ENCODE peak calls at places on chromosomes 13 and 19, in ten cellular contexts. One of them, this sample, is unnamed.

GRCh38 chr13:24264976-24265375 is 44.4 kb upstream of the C1QTNF9 start:
- DNase-seq in colonic mucosa: no peak
- DNase-seq in mucosa of descending colon: peak
- DNase-seq in HFF-Myc: no peak
- DNase-seq in ascending aorta: no peak
- DNase-seq in progenitor cell of endocrine pancreas: no peak
- DNase-seq in upper lobe of right lung: peak
- DNase-seq in CD8-positive, alpha-beta T cell: peak
- DNase-seq in AG09319: no peak
- DNase-seq in dorsolateral prefrontal cortex: no peak
- DNase-seq in this sample: no peak

GRCh38 chr13:73677041-73677589 is 457.1 kb downstream of the KLF12 start:
- DNase-seq in colonic mucosa: peak
- DNase-seq in mucosa of descending colon: no peak
- DNase-seq in HFF-Myc: no peak
- DNase-seq in ascending aorta: no peak
- DNase-seq in progenitor cell of endocrine pancreas: no peak
- DNase-seq in upper lobe of right lung: no peak
- DNase-seq in CD8-positive, alpha-beta T cell: no peak
- DNase-seq in AG09319: no peak
- DNase-seq in dorsolateral prefrontal cortex: no peak
- DNase-seq in this sample: no peak

GRCh38 chr13:110108348-110109139 is 198.4 kb downstream of the COL4A1 start:
- DNase-seq in colonic mucosa: peak
- DNase-seq in mucosa of descending colon: no peak
- DNase-seq in HFF-Myc: peak
- DNase-seq in ascending aorta: peak
- DNase-seq in progenitor cell of endocrine pancreas: peak
- DNase-seq in upper lobe of right lung: peak
- DNase-seq in CD8-positive, alpha-beta T cell: no peak
- DNase-seq in AG09319: peak
- DNase-seq in dorsolateral prefrontal cortex: peak
- DNase-seq in this sample: peak

GRCh38 chr19:55473201-55473600 is 3.2 kb upstream of the ZNF628 start:
- DNase-seq in colonic mucosa: no peak
- DNase-seq in mucosa of descending colon: no peak
- DNase-seq in HFF-Myc: no peak
- DNase-seq in ascending aorta: no peak
- DNase-seq in progenitor cell of endocrine pancreas: no peak
- DNase-seq in upper lobe of right lung: no peak
- DNase-seq in CD8-positive, alpha-beta T cell: no peak
- DNase-seq in AG09319: no peak
- DNase-seq in dorsolateral prefrontal cortex: no peak
- DNase-seq in this sample: no peak

GRCh38 chr19:21109116-21109515 is 27.1 kb downstream of the ZNF714 start:
- DNase-seq in colonic mucosa: no peak
- DNase-seq in mucosa of descending colon: no peak
- DNase-seq in HFF-Myc: no peak
- DNase-seq in ascending aorta: no peak
- DNase-seq in progenitor cell of endocrine pancreas: no peak
- DNase-seq in upper lobe of right lung: no peak
- DNase-seq in CD8-positive, alpha-beta T cell: no peak
- DNase-seq in AG09319: no peak
- DNase-seq in dorsolateral prefrontal cortex: no peak
- DNase-seq in this sample: no peak

GRCh38 chr13:99995503-99996176 is 14.1 kb downstream of the ZIC2 start:
- DNase-seq in colonic mucosa: no peak
- DNase-seq in mucosa of descending colon: no peak
- DNase-seq in HFF-Myc: no peak
- DNase-seq in ascending aorta: peak
- DNase-seq in progenitor cell of endocrine pancreas: no peak
- DNase-seq in upper lobe of right lung: no peak
- DNase-seq in CD8-positive, alpha-beta T cell: no peak
- DNase-seq in AG09319: no peak
- DNase-seq in dorsolateral prefrontal cortex: no peak
- DNase-seq in this sample: peak

GRCh38 chr13:31105856-31106255 is 55.8 kb downstream of the HSPH1 start:
- DNase-seq in colonic mucosa: no peak
- DNase-seq in mucosa of descending colon: no peak
- DNase-seq in HFF-Myc: no peak
- DNase-seq in ascending aorta: peak
- DNase-seq in progenitor cell of endocrine pancreas: no peak
- DNase-seq in upper lobe of right lung: no peak
- DNase-seq in CD8-positive, alpha-beta T cell: no peak
- DNase-seq in AG09319: no peak
- DNase-seq in dorsolateral prefrontal cortex: no peak
- DNase-seq in this sample: no peak

GRCh38 chr13:110447058-110447511 is 114.4 kb downstream of the RAB20 start:
- DNase-seq in colonic mucosa: no peak
- DNase-seq in mucosa of descending colon: no peak
- DNase-seq in HFF-Myc: peak
- DNase-seq in ascending aorta: peak
- DNase-seq in progenitor cell of endocrine pancreas: no peak
- DNase-seq in upper lobe of right lung: no peak
- DNase-seq in CD8-positive, alpha-beta T cell: no peak
- DNase-seq in AG09319: peak
- DNase-seq in dorsolateral prefrontal cortex: no peak
- DNase-seq in this sample: no peak

GRCh38 chr13:111152836-111153235 is 37.7 kb downstream of the ARHGEF7 start:
- DNase-seq in colonic mucosa: peak
- DNase-seq in mucosa of descending colon: no peak
- DNase-seq in HFF-Myc: no peak
- DNase-seq in ascending aorta: no peak
- DNase-seq in progenitor cell of endocrine pancreas: no peak
- DNase-seq in upper lobe of right lung: no peak
- DNase-seq in CD8-positive, alpha-beta T cell: no peak
- DNase-seq in AG09319: no peak
- DNase-seq in dorsolateral prefrontal cortex: no peak
- DNase-seq in this sample: no peak

GRCh38 chr19:44875666-44876418 is 15.2 kb upstream of the TOMM40 start:
- DNase-seq in colonic mucosa: peak
- DNase-seq in mucosa of descending colon: no peak
- DNase-seq in HFF-Myc: no peak
- DNase-seq in ascending aorta: no peak
- DNase-seq in progenitor cell of endocrine pancreas: no peak
- DNase-seq in upper lobe of right lung: no peak
- DNase-seq in CD8-positive, alpha-beta T cell: no peak
- DNase-seq in AG09319: no peak
- DNase-seq in dorsolateral prefrontal cortex: no peak
- DNase-seq in this sample: peak

GRCh38 chr13:51822106-51822840 is 18.3 kb upstream of the DHRS12 start:
- DNase-seq in colonic mucosa: no peak
- DNase-seq in mucosa of descending colon: no peak
- DNase-seq in HFF-Myc: no peak
- DNase-seq in ascending aorta: no peak
- DNase-seq in progenitor cell of endocrine pancreas: no peak
- DNase-seq in upper lobe of right lung: no peak
- DNase-seq in CD8-positive, alpha-beta T cell: no peak
- DNase-seq in AG09319: no peak
- DNase-seq in dorsolateral prefrontal cortex: no peak
- DNase-seq in this sample: no peak

GRCh38 chr19:3508771-3509535 is 2.8 kb downstream of the FZR1 start:
- DNase-seq in colonic mucosa: no peak
- DNase-seq in mucosa of descending colon: no peak
- DNase-seq in HFF-Myc: no peak
- DNase-seq in ascending aorta: no peak
- DNase-seq in progenitor cell of endocrine pancreas: no peak
- DNase-seq in upper lobe of right lung: no peak
- DNase-seq in CD8-positive, alpha-beta T cell: no peak
- DNase-seq in AG09319: no peak
- DNase-seq in dorsolateral prefrontal cortex: no peak
- DNase-seq in this sample: no peak

GRCh38 chr19:1353144-1353543 is 30.6 kb upstream of the NDUFS7 start:
- DNase-seq in colonic mucosa: no peak
- DNase-seq in mucosa of descending colon: no peak
- DNase-seq in HFF-Myc: no peak
- DNase-seq in ascending aorta: no peak
- DNase-seq in progenitor cell of endocrine pancreas: no peak
- DNase-seq in upper lobe of right lung: no peak
- DNase-seq in CD8-positive, alpha-beta T cell: no peak
- DNase-seq in AG09319: no peak
- DNase-seq in dorsolateral prefrontal cortex: no peak
- DNase-seq in this sample: no peak

GRCh38 chr19:1355258-1355973 is 28.3 kb upstream of the NDUFS7 start:
- DNase-seq in colonic mucosa: peak
- DNase-seq in mucosa of descending colon: no peak
- DNase-seq in HFF-Myc: no peak
- DNase-seq in ascending aorta: no peak
- DNase-seq in progenitor cell of endocrine pancreas: no peak
- DNase-seq in upper lobe of right lung: no peak
- DNase-seq in CD8-positive, alpha-beta T cell: no peak
- DNase-seq in AG09319: no peak
- DNase-seq in dorsolateral prefrontal cortex: peak
- DNase-seq in this sample: peak

GRCh38 chr19:1357695-1358094 is 26.0 kb upstream of the NDUFS7 start:
- DNase-seq in colonic mucosa: no peak
- DNase-seq in mucosa of descending colon: no peak
- DNase-seq in HFF-Myc: no peak
- DNase-seq in ascending aorta: no peak
- DNase-seq in progenitor cell of endocrine pancreas: no peak
- DNase-seq in upper lobe of right lung: no peak
- DNase-seq in CD8-positive, alpha-beta T cell: no peak
- DNase-seq in AG09319: no peak
- DNase-seq in dorsolateral prefrontal cortex: no peak
- DNase-seq in this sample: no peak

GRCh38 chr19:1355974-1356865 is 27.5 kb upstream of the NDUFS7 start:
- DNase-seq in colonic mucosa: peak
- DNase-seq in mucosa of descending colon: no peak
- DNase-seq in HFF-Myc: no peak
- DNase-seq in ascending aorta: no peak
- DNase-seq in progenitor cell of endocrine pancreas: no peak
- DNase-seq in upper lobe of right lung: no peak
- DNase-seq in CD8-positive, alpha-beta T cell: no peak
- DNase-seq in AG09319: no peak
- DNase-seq in dorsolateral prefrontal cortex: no peak
- DNase-seq in this sample: peak

DNA sequence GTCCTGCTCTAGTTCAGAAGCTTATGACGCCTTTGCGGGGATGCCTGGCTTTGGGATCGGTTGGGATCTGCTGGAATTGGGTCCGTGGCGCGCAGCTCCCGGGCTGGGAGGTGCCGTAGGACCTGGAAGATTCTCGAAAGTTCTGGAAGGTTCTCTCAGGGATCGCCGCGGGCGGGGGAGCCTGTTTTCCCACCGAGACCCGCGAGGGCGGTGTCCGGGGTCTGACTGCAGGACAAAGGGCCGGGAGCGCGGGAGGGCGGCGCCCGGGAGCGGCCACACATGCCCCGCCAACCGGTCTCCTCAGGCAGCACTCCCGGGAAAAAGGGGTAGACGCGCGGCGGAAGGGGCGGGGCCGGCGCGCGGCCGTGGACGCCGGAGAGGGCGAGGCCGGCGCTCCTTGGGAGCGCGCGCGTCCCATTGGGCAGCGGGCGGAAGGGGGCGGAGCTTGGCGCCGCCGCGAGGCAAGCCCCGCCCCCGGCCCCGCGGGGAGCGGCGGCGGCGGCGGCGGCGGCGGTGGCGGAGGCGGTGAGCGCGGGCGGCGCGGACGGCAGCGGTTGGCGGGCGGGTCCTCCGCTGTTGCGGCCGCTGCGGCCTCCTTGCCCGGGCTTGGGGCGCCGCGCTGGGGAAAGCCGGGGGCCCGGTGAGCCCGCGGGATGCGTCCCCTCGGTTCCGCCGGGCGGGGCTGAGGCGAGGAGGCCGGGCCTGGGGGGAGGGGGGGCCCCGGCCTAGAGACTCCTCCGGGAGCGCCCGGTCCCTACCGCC is 29.0 kb upstream of the NDUFS7 start:
- DNase-seq in colonic mucosa: peak
- DNase-seq in mucosa of descending colon: peak
- DNase-seq in HFF-Myc: no peak
- DNase-seq in ascending aorta: peak
- DNase-seq in progenitor cell of endocrine pancreas: peak
- DNase-seq in upper lobe of right lung: peak
- DNase-seq in CD8-positive, alpha-beta T cell: peak
- DNase-seq in AG09319: peak
- DNase-seq in dorsolateral prefrontal cortex: peak
- DNase-seq in this sample: peak
- TF ChIP-seq CTCF in colonic mucosa: no peak
- TF ChIP-seq CTCF in mucosa of descending colon: no peak
- TF ChIP-seq CTCF in HFF-Myc: no peak
- TF ChIP-seq CTCF in ascending aorta: peak
- TF ChIP-seq CTCF in progenitor cell of endocrine pancreas: no peak
- TF ChIP-seq CTCF in upper lobe of right lung: no peak
- TF ChIP-seq CTCF in CD8-positive, alpha-beta T cell: no peak
- TF ChIP-seq CTCF in AG09319: no peak
- TF ChIP-seq CTCF in dorsolateral prefrontal cortex: peak
- TF ChIP-seq CTCF in this sample: no peak

GRCh38 chr13:33874871-33875270 is 56.9 kb downstream of the RFC3 start:
- DNase-seq in colonic mucosa: no peak
- DNase-seq in mucosa of descending colon: no peak
- DNase-seq in HFF-Myc: no peak
- DNase-seq in ascending aorta: no peak
- DNase-seq in progenitor cell of endocrine pancreas: no peak
- DNase-seq in upper lobe of right lung: no peak
- DNase-seq in CD8-positive, alpha-beta T cell: no peak
- DNase-seq in AG09319: no peak
- DNase-seq in dorsolateral prefrontal cortex: no peak
- DNase-seq in this sample: no peak
- TF ChIP-seq CTCF in colonic mucosa: no peak
- TF ChIP-seq CTCF in mucosa of descending colon: no peak
- TF ChIP-seq CTCF in HFF-Myc: no peak
- TF ChIP-seq CTCF in ascending aorta: no peak
- TF ChIP-seq CTCF in progenitor cell of endocrine pancreas: no peak
- TF ChIP-seq CTCF in upper lobe of right lung: no peak
- TF ChIP-seq CTCF in CD8-positive, alpha-beta T cell: no peak
- TF ChIP-seq CTCF in AG09319: peak
- TF ChIP-seq CTCF in dorsolateral prefrontal cortex: no peak
- TF ChIP-seq CTCF in this sample: peak

GRCh38 chr13:71674776-71675352 is 192.1 kb downstream of the DACH1 start:
- DNase-seq in colonic mucosa: no peak
- DNase-seq in mucosa of descending colon: no peak
- DNase-seq in HFF-Myc: no peak
- DNase-seq in ascending aorta: no peak
- DNase-seq in progenitor cell of endocrine pancreas: no peak
- DNase-seq in upper lobe of right lung: no peak
- DNase-seq in CD8-positive, alpha-beta T cell: no peak
- DNase-seq in AG09319: no peak
- DNase-seq in dorsolateral prefrontal cortex: no peak
- DNase-seq in this sample: peak
- TF ChIP-seq CTCF in colonic mucosa: no peak
- TF ChIP-seq CTCF in mucosa of descending colon: no peak
- TF ChIP-seq CTCF in HFF-Myc: peak
- TF ChIP-seq CTCF in ascending aorta: no peak
- TF ChIP-seq CTCF in progenitor cell of endocrine pancreas: peak
- TF ChIP-seq CTCF in upper lobe of right lung: peak
- TF ChIP-seq CTCF in CD8-positive, alpha-beta T cell: no peak
- TF ChIP-seq CTCF in AG09319: no peak
- TF ChIP-seq CTCF in dorsolateral prefrontal cortex: no peak
- TF ChIP-seq CTCF in this sample: no peak

DNA sequence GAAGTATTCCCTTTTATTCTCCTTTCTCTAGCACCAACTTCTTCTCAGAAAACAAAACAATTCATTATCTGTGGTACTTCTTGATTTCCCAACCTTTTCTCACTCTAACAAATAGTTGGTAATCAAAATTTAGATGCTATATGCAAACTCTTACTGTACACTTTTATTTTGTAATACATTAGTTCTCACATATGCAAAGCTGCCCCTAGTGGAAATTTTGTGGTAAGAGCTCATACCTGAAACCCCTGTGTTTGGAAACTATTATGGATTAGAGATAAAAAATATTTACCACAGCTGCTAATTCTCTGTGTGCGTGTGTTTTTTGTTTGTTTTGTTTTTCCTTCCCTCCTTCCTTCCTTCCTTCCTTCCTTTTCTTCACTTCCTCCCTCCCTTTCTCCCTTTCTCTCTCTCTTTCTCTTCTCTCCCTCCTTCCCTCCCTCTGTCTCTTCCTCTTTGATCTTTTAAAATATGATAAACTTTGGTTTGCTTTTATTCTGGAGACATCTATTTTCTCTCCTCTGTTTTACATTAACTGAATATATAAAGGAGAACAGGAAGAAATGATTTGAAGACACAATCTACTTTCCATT is 537.4 kb downstream of the SLITRK6 start:
- DNase-seq in colonic mucosa: no peak
- DNase-seq in mucosa of descending colon: no peak
- DNase-seq in HFF-Myc: no peak
- DNase-seq in ascending aorta: no peak
- DNase-seq in progenitor cell of endocrine pancreas: no peak
- DNase-seq in upper lobe of right lung: no peak
- DNase-seq in CD8-positive, alpha-beta T cell: no peak
- DNase-seq in AG09319: no peak
- DNase-seq in dorsolateral prefrontal cortex: no peak
- DNase-seq in this sample: no peak
- TF ChIP-seq CTCF in colonic mucosa: no peak
- TF ChIP-seq CTCF in mucosa of descending colon: no peak
- TF ChIP-seq CTCF in HFF-Myc: peak
- TF ChIP-seq CTCF in ascending aorta: no peak
- TF ChIP-seq CTCF in progenitor cell of endocrine pancreas: peak
- TF ChIP-seq CTCF in upper lobe of right lung: peak
- TF ChIP-seq CTCF in CD8-positive, alpha-beta T cell: peak
- TF ChIP-seq CTCF in AG09319: peak
- TF ChIP-seq CTCF in dorsolateral prefrontal cortex: peak
- TF ChIP-seq CTCF in this sample: no peak

This sample was measured in osteoblast.